ENCODE peak calls at places on chromosomes 13 and 19, in ten cellular contexts. B is thoracic aorta; C is T-cell; M is stimulated activated CD4-positive, alpha-beta T cell treated with anti-CD3 and anti-CD28 coated beads, Interleukin-4, amount 100 ng/mL, for 24 hours; S is tibial artery; Y is mucosa of descending colon; F is GOT3; L is B cell; K is choroid plexus epithelial cell; E is left cardiac atrium. U is an unnamed sample.

GRCh38 chr13:30927595-30927994 is 4.9 kb upstream of the TEX26 start:
- DNase-seq in M (no peak), L (no peak), B (no peak), Y (no peak), C (no peak), S (no peak), K (no peak), F (no peak), E (no peak), U (peak; percentile 17)

GRCh38 chr13:113437408-113438010 is 15.8 kb downstream of the ADPRHL1 start:
- DNase-seq in B (no peak), M (no peak), K (no peak), S (no peak), Y (peak; percentile 44), E (no peak), C (no peak), F (no peak), L (no peak), U (no peak)

GRCh38 chr13:71879129-71879535 is 12.1 kb upstream of the DACH1 start:
- DNase-seq in F (no peak), M (no peak), L (peak; percentile 4), S (no peak), B (no peak), Y (no peak), E (no peak), C (no peak), K (peak; percentile 66), U (no peak)

GRCh38 chr13:40786568-40786996 is 2.8 kb upstream of the SLC25A15 start:
- DNase-seq in C (no peak), F (no peak), B (no peak), K (peak; percentile 57), Y (no peak), E (no peak), M (no peak), S (no peak), L (no peak), U (no peak)

GRCh38 chr19:45958763-45959516 is 14.7 kb downstream of the NOVA2 start:
- DNase-seq in Y (no peak), L (no peak), C (no peak), S (no peak), B (no peak), F (no peak), M (no peak), K (no peak), E (no peak), U (peak; percentile 64)

GRCh38 chr19:30666301-30666803 is 294.2 kb downstream of the ZNF536 start:
- DNase-seq in C (peak; percentile 30), F (no peak), M (peak; percentile 39), Y (no peak), K (peak; percentile 49), B (no peak), E (peak; percentile 51), L (peak; percentile 30), S (peak; percentile 35), U (peak; percentile 57)

GRCh38 chr13:97911311-97912138 is 42.0 kb upstream of the IPO5 start:
- DNase-seq in C (no peak), K (no peak), S (no peak), B (no peak), M (peak; percentile 5), E (no peak), F (no peak), Y (no peak), L (peak; percentile 2), U (peak; percentile 40)

GRCh38 chr13:27283906-27284523 is 13.4 kb downstream of the RASL11A start:
- DNase-seq in Y (no peak), F (no peak), E (peak; percentile 30), M (no peak), B (no peak), C (no peak), L (peak; percentile 53), K (peak; percentile 43), S (peak; percentile 37), U (peak; percentile 32)

GRCh38 chr19:1252221-1252817 is 3.9 kb downstream of the MIDN start:
- DNase-seq in M (peak; percentile 59), L (peak; percentile 79), K (peak; percentile 90), E (peak; percentile 95), B (peak; percentile 83), S (peak; percentile 95), Y (peak; percentile 92), F (peak; percentile 78), C (no peak), U (peak; percentile 97)

GRCh38 chr13:31204592-31204991 is 4.8 kb downstream of the B3GLCT start:
- DNase-seq in M (peak; percentile 18), S (no peak), C (no peak), E (no peak), K (peak; percentile 66), L (no peak), B (no peak), Y (no peak), F (no peak), U (peak; percentile 51)

GRCh38 chr19:53158119-53158656 is 665 bp downstream of the ZNF347 start:
- DNase-seq in F (no peak), B (no peak), K (peak; percentile 27), S (peak; percentile 27), Y (peak; percentile 58), E (peak; percentile 54), C (peak; percentile 31), M (peak; percentile 17), L (peak; percentile 45), U (peak; percentile 42)

GRCh38 chr13:98930014-98930625 is 47.7 kb downstream of the DOCK9 start:
- DNase-seq in M (no peak), L (peak; percentile 21), E (no peak), F (no peak), B (no peak), K (no peak), C (no peak), S (no peak), Y (no peak), U (no peak)

GRCh38 chr19:47471733-47472457 is at the start of gene SLC8A2:
- DNase-seq in Y (no peak), K (peak; percentile 84), L (peak; percentile 53), F (no peak), M (peak; percentile 61), S (peak; percentile 47), E (peak; percentile 67), B (peak; percentile 58), C (peak; percentile 67), U (peak; percentile 84)

GRCh38 chr19:28168557-28168956 is 1044.4 kb downstream of the UQCRFS1 start:
- DNase-seq in M (no peak), F (no peak), S (no peak), K (no peak), E (no peak), C (no peak), L (no peak), Y (no peak), B (no peak), U (peak; percentile 29)

GRCh38 chr19:17091758-17092333 is 16.3 kb downstream of the MYO9B start:
- DNase-seq in B (no peak), F (no peak), S (peak; percentile 60), M (no peak), L (peak; percentile 71), K (no peak), C (no peak), Y (peak; percentile 84), E (peak; percentile 64), U (no peak)

GRCh38 chr19:19463348-19464117 is 51.8 kb downstream of the TSSK6 start:
- DNase-seq in S (peak; percentile 67), C (no peak), M (no peak), B (no peak), F (no peak), Y (peak; percentile 55), L (no peak), E (peak; percentile 60), K (peak; percentile 71), U (no peak)

GRCh38 chr19:42427313-42427712 is at the start of gene LIPE:
- DNase-seq in C (no peak), F (no peak), B (no peak), L (no peak), E (no peak), Y (no peak), K (no peak), M (no peak), S (no peak), U (no peak)

GRCh38 chr13:100646030-100646673 is 28.4 kb downstream of the TMTC4 start:
- DNase-seq in B (no peak), E (no peak), M (no peak), F (no peak), K (peak; percentile 61), C (no peak), Y (no peak), S (no peak), L (no peak), U (peak; percentile 13)

GRCh38 chr19:33325920-33326319 is 23.6 kb upstream of the CEBPA start:
- DNase-seq in E (peak; percentile 28), M (no peak), B (no peak), L (no peak), Y (no peak), F (no peak), C (no peak), K (no peak), S (peak; percentile 67), U (no peak)

GRCh38 chr19:48638831-48639381 is 1.7 kb upstream of the DBP start:
- DNase-seq in Y (peak; percentile 72), S (no peak), C (no peak), B (no peak), E (no peak), M (peak; percentile 17), K (no peak), L (peak; percentile 52), F (no peak), U (no peak)

GRCh38 chr19:57947088-57947418 is 453 bp downstream of the ZNF256 start:
- DNase-seq in Y (no peak), F (no peak), L (no peak), C (no peak), E (peak; percentile 28), S (no peak), M (no peak), B (no peak), K (no peak), U (peak; percentile 10)

GRCh38 chr19:15479391-15480345 is at the start of gene PGLYRP2:
- DNase-seq in E (no peak), S (no peak), F (no peak), Y (no peak), C (no peak), M (no peak), B (no peak), K (no peak), L (no peak), U (peak; percentile 30)

GRCh38 chr19:33231511-33231910 is 5.9 kb upstream of the SLC7A10 start:
- DNase-seq in S (no peak), E (no peak), M (no peak), B (no peak), F (no peak), Y (no peak), L (no peak), K (peak; percentile 60), C (no peak), U (no peak)

GRCh38 chr19:3607398-3608078 is 863 bp upstream of the TBXA2R start:
- DNase-seq in L (no peak), S (no peak), Y (no peak), F (no peak), B (no peak), K (no peak), C (no peak), E (peak; percentile 70), M (no peak), U (peak; percentile 70)

GRCh38 chr13:99224019-99224418 is 23.4 kb downstream of the UBAC2 start:
- DNase-seq in K (no peak), B (no peak), F (no peak), Y (no peak), C (no peak), E (no peak), L (no peak), S (no peak), M (no peak), U (no peak)

GRCh38 chr19:10643166-10643967 is 10.8 kb upstream of the ILF3 start:
- DNase-seq in K (no peak), L (no peak), E (no peak), B (no peak), F (no peak), S (no peak), Y (no peak), M (no peak), C (no peak), U (no peak)

GRCh38 chr19:1912760-1913505 is 7.7 kb downstream of the ADAT3 start:
- DNase-seq in M (no peak), Y (no peak), F (no peak), B (no peak), S (no peak), E (no peak), C (no peak), K (no peak), L (no peak), U (no peak)

GRCh38 chr19:3056454-3057016 is 5.8 kb downstream of the TLE5 start:
- DNase-seq in F (no peak), C (no peak), B (no peak), E (no peak), S (no peak), L (no peak), K (no peak), Y (no peak), M (no peak), U (no peak)

U was measured in Daoy.